ENCODE peak calls at places on chromosomes 13 and 19, in four cellular contexts. K is upper lobe of left lung, R is AG04449, N is heart left ventricle. A is an unnamed sample.
A peak's percentile ranks its signal among the peaks of the same experiment; 100 is the strongest.

GRCh38 chr13:82898625-82899024 is 983.6 kb downstream of the SLITRK1 start:
- DNase-seq in R (no peak), N (no peak), K (no peak), A (no peak)

GRCh38 chr13:48715977-48716376 is 62.2 kb downstream of the CYSLTR2 start:
- DNase-seq in K (no peak), N (no peak), R (no peak), A (no peak)

GRCh38 chr13:99281811-99282263 is 23.7 kb upstream of the GPR18 start:
- DNase-seq in R (no peak), K (peak; percentile 78), N (peak; percentile 76), A (peak; percentile 46)

GRCh38 chr13:93861818-93862217 is 617.7 kb downstream of the DCT start:
- DNase-seq in N (no peak), K (no peak), R (peak; percentile 45), A (no peak)

GRCh38 chr19:6076675-6077463 is 33.4 kb downstream of the RFX2 start:
- DNase-seq in N (no peak), R (peak; percentile 85), K (no peak), A (no peak)

GRCh38 chr13:33123066-33123940 is 107.1 kb downstream of the KL start:
- DNase-seq in R (no peak), K (peak; percentile 52), N (peak; percentile 68), A (no peak)

GRCh38 chr19:49502866-49503581 is 6.8 kb downstream of the RPS11 start:
- DNase-seq in R (no peak), N (no peak), K (peak; percentile 45), A (no peak)

GRCh38 chr13:80276371-80277289 is 64.3 kb downstream of the SPRY2 start:
- DNase-seq in R (peak; percentile 33), N (no peak), K (peak; percentile 33), A (no peak)

GRCh38 chr19:5881543-5882299 is 11.4 kb upstream of the FUT5 start:
- DNase-seq in N (no peak), R (no peak), K (no peak), A (no peak)

GRCh38 chr13:39954476-39954875 is 299.0 kb downstream of the COG6 start:
- DNase-seq in N (no peak), R (no peak), K (no peak), A (no peak)

GRCh38 chr19:12581100-12581499 is 29.5 kb downstream of the ZNF490 start:
- DNase-seq in N (no peak), R (no peak), K (no peak), A (no peak)

GRCh38 chr19:41872384-41872774 is 4.7 kb upstream of the CD79A start:
- DNase-seq in R (no peak), N (no peak), K (no peak), A (no peak)

GRCh38 chr13:33244907-33245287 is 40.7 kb downstream of the STARD13 start:
- DNase-seq in R (no peak), K (no peak), N (no peak), A (no peak)

GRCh38 chr13:110114351-110114750 is 192.6 kb downstream of the COL4A1 start:
- DNase-seq in N (no peak), R (no peak), K (no peak), A (no peak)

GRCh38 chr19:17869114-17869608 is 2.6 kb upstream of the SLC5A5 start:
- DNase-seq in K (no peak), N (no peak), R (no peak), A (no peak)

GRCh38 chr13:98144501-98145350 is 1.8 kb downstream of the FARP1 start:
- DNase-seq in N (no peak), R (peak; percentile 37), K (peak; percentile 32), A (no peak)

GRCh38 chr19:41694831-41695635 is 7.0 kb upstream of the CEACAM7 start:
- DNase-seq in K (no peak), N (no peak), R (no peak), A (no peak)

GRCh38 chr13:81874681-81875661 is 1534.0 kb upstream of the SPRY2 start:
- DNase-seq in R (no peak), K (no peak), N (no peak), A (no peak)

GRCh38 chr13:81874253-81874652 is 1533.3 kb upstream of the SPRY2 start:
- DNase-seq in R (no peak), N (no peak), K (no peak), A (no peak)

GRCh38 chr13:81872581-81872980 is 1531.7 kb upstream of the SPRY2 start:
- DNase-seq in R (no peak), K (no peak), N (no peak), A (no peak)
- TF ChIP-seq CTCF in R (no peak), K (no peak), N (no peak), A (no peak)

GRCh38 chr13:28575200-28575599 is 80.3 kb upstream of the FLT1 start:
- DNase-seq in R (no peak), N (no peak), K (no peak), A (no peak)

GRCh38 chr13:28582892-28583240 is 76.1 kb upstream of the POMP start:
- DNase-seq in R (no peak), N (no peak), K (no peak), A (no peak)

GRCh38 chr13:28582225-28582891 is 76.6 kb upstream of the POMP start:
- DNase-seq in R (no peak), N (no peak), K (no peak), A (no peak)

GRCh38 chr13:28576037-28576436 is 81.1 kb upstream of the FLT1 start:
- DNase-seq in K (no peak), N (no peak), R (no peak), A (no peak)

DNA sequence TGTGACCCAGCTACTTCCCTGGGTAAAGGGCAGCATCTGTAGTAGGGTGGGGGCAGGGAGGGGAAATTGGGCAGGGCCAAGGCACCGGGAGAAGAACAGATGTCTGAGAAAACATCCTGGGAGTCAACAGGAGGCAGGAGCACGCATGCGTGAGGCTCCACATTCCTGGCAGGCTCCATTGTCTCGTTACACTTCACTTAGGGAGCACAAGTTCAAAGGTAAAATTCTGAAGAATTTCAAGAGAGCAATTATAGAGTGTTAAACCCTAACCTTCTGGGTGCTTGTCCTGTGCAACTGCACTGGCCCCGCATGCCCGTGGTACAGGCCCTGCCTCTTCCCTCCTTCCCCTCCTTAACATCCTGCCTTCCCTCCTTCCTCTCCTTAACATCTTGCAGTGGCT is 79.6 kb upstream of the POMP start:
- DNase-seq in N (no peak), R (no peak), K (no peak), A (no peak)
- TF ChIP-seq CTCF in N (no peak), R (no peak), K (no peak), A (no peak)

DNA sequence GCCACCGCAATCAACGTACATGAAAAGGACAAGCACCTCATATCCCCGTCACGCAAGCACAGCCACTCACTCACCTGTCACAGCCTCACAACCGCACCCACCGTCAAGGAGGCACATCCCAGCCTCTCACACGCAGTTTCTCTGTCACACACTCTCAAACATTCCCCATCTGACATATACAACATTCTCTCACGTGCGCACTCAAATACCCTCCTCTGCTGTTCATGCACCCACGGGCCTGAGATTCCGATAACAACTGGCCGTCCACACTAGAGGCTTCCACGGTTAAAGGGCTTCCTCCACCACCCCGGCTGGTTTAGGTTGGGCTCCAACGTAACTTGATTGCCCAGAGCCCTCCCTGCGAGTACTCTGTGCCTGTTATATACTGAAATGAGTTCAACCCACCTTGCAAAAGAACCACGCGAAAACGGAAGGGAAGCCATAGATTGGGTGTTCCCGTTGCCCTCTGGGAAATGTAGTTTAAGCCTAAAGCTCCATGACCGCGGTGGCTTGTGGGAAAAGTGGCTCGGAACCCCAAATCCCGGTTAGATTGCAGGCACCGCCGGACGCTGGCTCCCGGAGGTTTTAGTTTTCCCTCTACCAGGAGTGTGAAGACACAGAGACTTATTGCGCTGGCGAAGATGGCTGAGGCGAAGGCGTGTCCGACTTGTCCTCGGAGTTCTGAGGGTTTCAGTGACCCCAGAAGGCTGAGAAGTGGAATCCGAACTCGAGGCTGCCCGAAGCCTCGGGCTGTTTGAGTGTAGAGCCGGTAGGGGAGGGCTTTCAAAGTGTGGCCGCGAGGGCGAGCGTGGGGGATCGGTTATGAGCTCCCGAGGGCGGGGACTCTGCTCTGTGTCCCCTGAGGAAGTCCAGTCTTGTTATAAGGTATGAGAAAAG is at the start of gene ZNF573:
- DNase-seq in K (peak; percentile 83), N (peak; percentile 86), R (peak; percentile 44), A (peak; percentile 70)
- TF ChIP-seq CTCF in K (no peak), N (no peak), R (peak; percentile 31), A (no peak)

GRCh38 chr13:41054919-41055619 is 6.2 kb upstream of the WBP4 start:
- DNase-seq in K (no peak), R (no peak), N (no peak), A (no peak)
- TF ChIP-seq CTCF in K (no peak), R (peak; percentile 7), N (no peak), A (no peak)

GRCh38 chr19:11528551-11529341 is at the start of gene ECSIT:
- DNase-seq in R (peak; percentile 90), K (peak; percentile 97), N (peak; percentile 97), A (peak; percentile 81)

GRCh38 chr19:11534538-11534937 is 4.1 kb upstream of the CNN1 start:
- DNase-seq in K (no peak), R (no peak), N (no peak), A (no peak)

GRCh38 chr19:11535792-11536595 is 2.7 kb upstream of the CNN1 start:
- DNase-seq in R (no peak), K (peak; percentile 93), N (peak; percentile 96), A (peak; percentile 96)

DNA sequence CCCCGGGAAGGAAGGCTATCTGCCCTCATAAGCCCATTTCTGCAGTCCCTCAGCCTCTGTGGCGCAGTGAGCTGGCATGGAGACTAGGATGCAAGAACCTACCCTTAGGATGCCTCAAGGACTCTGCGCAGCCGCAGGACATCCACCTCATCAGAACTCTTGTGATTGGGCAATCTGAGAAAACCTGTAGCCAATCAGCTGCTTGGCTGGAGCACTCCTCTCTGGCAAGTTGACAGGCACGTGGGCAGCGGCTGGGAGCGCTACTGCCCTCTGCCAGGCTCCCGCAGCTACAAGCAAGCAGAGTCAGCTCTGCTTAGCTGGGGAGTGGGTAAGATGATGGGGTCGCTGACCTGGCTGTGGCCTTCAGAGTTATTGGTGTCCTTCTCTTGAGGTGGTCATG is 1.5 kb upstream of the ECSIT start:
- DNase-seq in R (no peak), N (peak; percentile 80), K (peak; percentile 60), A (no peak)
- TF ChIP-seq CTCF in R (peak; percentile 33), N (peak; percentile 16), K (no peak), A (no peak)

DNA sequence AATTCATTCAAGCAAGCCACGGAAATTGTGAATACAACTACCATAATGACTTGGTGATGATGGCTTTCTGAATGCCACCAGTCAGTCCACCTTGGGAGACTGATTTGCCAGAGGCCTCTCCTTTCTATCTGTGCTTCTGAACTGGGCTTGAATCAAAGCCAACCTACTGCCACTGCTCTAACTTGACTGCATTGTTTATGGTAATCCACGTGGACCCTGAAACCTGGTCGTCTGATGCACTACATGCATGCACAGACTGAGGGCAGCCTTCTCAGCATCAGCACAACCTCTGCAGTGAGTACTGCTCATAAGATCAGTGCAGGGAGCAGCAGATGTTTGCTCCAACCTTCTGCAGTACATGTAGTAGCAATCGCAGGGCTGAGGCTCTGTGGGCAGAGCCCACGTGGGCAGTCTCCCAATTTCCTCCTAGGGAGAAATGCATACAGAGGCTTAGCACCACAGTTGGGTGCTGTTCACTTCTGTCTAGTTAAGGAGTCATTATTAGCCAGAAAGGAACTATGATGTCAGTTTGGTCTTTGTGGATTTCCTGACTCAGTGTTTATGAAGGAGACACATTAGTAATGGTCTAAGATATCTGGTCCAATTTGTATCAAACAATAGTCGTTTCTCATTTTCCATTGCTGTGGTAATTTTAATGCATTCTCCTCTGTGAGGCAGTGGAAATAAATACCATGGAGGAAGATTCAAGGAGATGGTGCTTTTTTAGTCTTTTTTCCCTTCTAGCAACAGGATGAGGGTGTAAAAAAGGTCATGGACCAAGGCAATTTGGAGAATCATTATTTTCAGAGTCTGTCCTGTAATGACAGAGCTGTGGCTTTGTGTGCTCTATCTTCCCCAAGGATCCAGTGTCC is 82.5 kb downstream of the AKAP11 start:
- DNase-seq in K (no peak), R (peak; percentile 28), N (no peak), A (no peak)
- TF ChIP-seq CTCF in K (no peak), R (no peak), N (no peak), A (no peak)

A was measured in activated B cell treated with CpG ODN at 0.5 μM for 24 hours.